ENCODE peak calls at places on chromosomes 4 and X, in eight cellular contexts. R is small intestine; Q is activated CD8-positive, alpha-beta memory T cell treated with anti-CD3 and anti-CD28 coated beads for 1 hour; N is stimulated activated CD4-positive, alpha-beta T cell treated with anti-CD3 and anti-CD28 coated beads, Interleukin-4, amount 100 ng/mL, for 4 hours; T is lower leg skin; B is ELF-1; D is ovary; C is stimulated activated CD8-positive, alpha-beta memory T cell treated with anti-CD3 and anti-CD28 coated beads, Interleukin-4, amount 100 ng/mL, for 48 hours. M is an unnamed sample.

GRCh38 chr4:67713531-67714247 is 12.7 kb upstream of the UBA6 start:
- DNase-seq in R (no peak), T (no peak), Q (no peak), C (no peak), D (no peak), N (no peak), B (peak; percentile 60), M (peak; percentile 53)

GRCh38 chr4:183499389-183499788 is 5.5 kb upstream of the ING2 start:
- DNase-seq in T (no peak), Q (no peak), C (no peak), D (no peak), R (peak; percentile 12), N (no peak), B (no peak), M (no peak)

GRCh38 chr4:154622598-154622997 is 10.1 kb upstream of the FGG start:
- DNase-seq in D (no peak), B (no peak), Q (no peak), N (no peak), C (no peak), T (no peak), R (peak; percentile 44), M (peak; percentile 10)

GRCh38 chr4:122476126-122476525 is 19.6 kb upstream of the IL2 start:
- DNase-seq in T (no peak), Q (no peak), R (no peak), N (no peak), D (no peak), B (no peak), C (no peak), M (no peak)

GRCh38 chr4:110152386-110152785 is 46.0 kb downstream of the ELOVL6 start:
- DNase-seq in N (no peak), B (no peak), D (no peak), Q (no peak), C (no peak), R (no peak), T (no peak), M (no peak)

GRCh38 chr4:1321486-1321885 is 25.5 kb upstream of the UVSSA start:
- DNase-seq in B (no peak), R (no peak), T (no peak), N (no peak), D (no peak), C (no peak), Q (no peak), M (no peak)

GRCh38 chr4:106522839-106523238 is 154.3 kb upstream of the GIMD1 start:
- DNase-seq in B (no peak), N (no peak), C (no peak), D (no peak), T (no peak), Q (no peak), R (no peak), M (no peak)

GRCh38 chrX:79573760-79574159 is 206.6 kb upstream of the ITM2A start:
- DNase-seq in R (peak; percentile 48), B (no peak), N (no peak), C (no peak), D (no peak), T (no peak), Q (no peak), M (no peak)

GRCh38 chr4:180960758-180961401 is 1282.3 kb upstream of the TENM3 start:
- DNase-seq in C (no peak), B (no peak), T (no peak), Q (no peak), R (no peak), N (no peak), D (no peak), M (no peak)

GRCh38 chr4:146261046-146261445 is 46.7 kb downstream of the REELD1 start:
- DNase-seq in R (no peak), B (no peak), D (no peak), Q (no peak), N (no peak), T (no peak), C (no peak), M (no peak)

GRCh38 chrX:151098996-151099395 is 77.4 kb upstream of the GPR50 start:
- DNase-seq in D (no peak), B (no peak), T (no peak), Q (no peak), R (peak; percentile 74), C (no peak), N (no peak), M (no peak)

GRCh38 chr4:126995235-126995634 is 637.5 kb upstream of the INTU start:
- DNase-seq in R (no peak), C (no peak), T (no peak), D (no peak), N (no peak), Q (no peak), B (no peak), M (no peak)

GRCh38 chr4:72394264-72394663 is 174.8 kb downstream of the ADAMTS3 start:
- DNase-seq in Q (no peak), R (no peak), C (no peak), D (no peak), N (no peak), T (no peak), B (no peak), M (no peak)

GRCh38 chr4:150244600-150244999 is 166.4 kb downstream of the DCLK2 start:
- DNase-seq in N (no peak), D (no peak), R (no peak), B (no peak), T (no peak), Q (no peak), C (no peak), M (no peak)

GRCh38 chr4:44150091-44150576 is 298.5 kb downstream of the KCTD8 start:
- DNase-seq in D (no peak), T (no peak), C (no peak), Q (no peak), R (no peak), N (no peak), B (no peak), M (no peak)

GRCh38 chr4:16018061-16018676 is 55.2 kb upstream of the FGFBP2 start:
- DNase-seq in B (no peak), Q (no peak), D (no peak), T (no peak), R (no peak), C (no peak), N (no peak), M (no peak)

GRCh38 chr4:183872531-183872930 is 32.6 kb upstream of the STOX2 start:
- DNase-seq in R (no peak), B (no peak), D (no peak), T (no peak), N (no peak), Q (no peak), C (no peak), M (no peak)

GRCh38 chr4:83751336-83751949 is 215.5 kb downstream of the GPAT3 start:
- DNase-seq in C (no peak), N (no peak), T (no peak), B (peak; percentile 13), Q (no peak), R (no peak), D (no peak), M (no peak)

GRCh38 chrX:104343408-104344129 is 88.8 kb upstream of the ESX1 start:
- DNase-seq in D (no peak), B (peak; percentile 93), R (peak; percentile 61), Q (no peak), C (peak; percentile 35), T (no peak), N (no peak), M (no peak)

GRCh38 chr4:189376901-189377300 is 563.8 kb upstream of the FRG1 start:
- DNase-seq in B (no peak), C (no peak), R (no peak), T (no peak), D (no peak), N (no peak), Q (no peak), M (no peak)

GRCh38 chr4:81601270-81601694 is 129.6 kb upstream of the RASGEF1B start:
- DNase-seq in Q (no peak), C (no peak), N (no peak), D (no peak), B (no peak), R (no peak), T (no peak), M (no peak)

GRCh38 chrX:96147645-96148044 is 537.0 kb upstream of the DIAPH2 start:
- DNase-seq in B (no peak), D (no peak), Q (no peak), N (no peak), T (no peak), R (peak; percentile 0), C (no peak), M (no peak)

GRCh38 chrX:108081110-108081509 is 10.2 kb downstream of the PSMD10 start:
- DNase-seq in T (no peak), N (no peak), Q (no peak), C (no peak), R (no peak), D (no peak), B (no peak), M (no peak)

GRCh38 chrX:130378008-130378669 is 7.3 kb downstream of the GPR119 start:
- DNase-seq in T (no peak), B (peak; percentile 5), D (no peak), C (no peak), R (peak; percentile 37), N (no peak), Q (no peak), M (no peak)

GRCh38 chrX:18885317-18886004 is 98.5 kb downstream of the PHKA2 start:
- DNase-seq in T (no peak), D (no peak), N (no peak), R (no peak), B (no peak), C (peak; percentile 25), Q (no peak), M (no peak)

GRCh38 chr4:17667653-17668201 is 53.3 kb downstream of the MED28 start:
- DNase-seq in C (no peak), Q (no peak), D (no peak), T (no peak), N (no peak), R (no peak), B (no peak), M (no peak)

GRCh38 chrX:12236156-12236555 is 97.9 kb downstream of the FRMPD4 start:
- DNase-seq in N (no peak), B (no peak), R (no peak), D (no peak), C (no peak), T (no peak), Q (no peak), M (no peak)

GRCh38 chrX:109967151-109967550 is 35.8 kb upstream of the TMEM164 start:
- DNase-seq in Q (no peak), C (no peak), N (no peak), B (no peak), D (no peak), T (no peak), R (no peak), M (no peak)

GRCh38 chr4:81470456-81471327 is 1.0 kb downstream of the RASGEF1B start:
- DNase-seq in C (peak; percentile 54), Q (no peak), T (peak; percentile 74), N (peak; percentile 24), R (peak; percentile 56), B (peak; percentile 68), D (peak; percentile 44), M (peak; percentile 55)

GRCh38 chr4:14308229-14308651 is 680.7 kb upstream of the BOD1L1 start:
- DNase-seq in C (no peak), N (no peak), B (no peak), T (peak; percentile 41), Q (no peak), D (no peak), R (no peak), M (peak; percentile 81)

GRCh38 chrX:10725071-10725470 is 104.7 kb upstream of the MID1 start:
- DNase-seq in Q (no peak), D (no peak), B (no peak), T (no peak), C (no peak), N (no peak), R (no peak), M (no peak)

GRCh38 chr4:169934794-169935400 is 91.3 kb downstream of the MFAP3L start:
- DNase-seq in B (peak; percentile 64), C (no peak), D (no peak), N (no peak), R (no peak), T (no peak), Q (no peak), M (no peak)

GRCh38 chr4:164027805-164028204 is 533.3 kb downstream of the TMA16 start:
- DNase-seq in R (no peak), C (no peak), N (no peak), B (no peak), T (no peak), D (no peak), Q (no peak), M (no peak)

GRCh38 chr4:8908206-8908893 is 36.7 kb upstream of the HMX1 start:
- DNase-seq in T (no peak), D (peak; percentile 8), R (no peak), B (no peak), N (no peak), C (no peak), Q (no peak), M (no peak)

M was measured in prostate gland.